ENCODE peak calls at places on chromosomes 5 and 9, in ten cellular contexts. H, X, N, Z, V, A, S, Y, O and K are unnamed samples.

GRCh38 chr5:33237471-33237870 is 203.3 kb upstream of the TARS1 start:
- DNase-seq in X (no peak), V (no peak), O (no peak), S (no peak), A (no peak), Z (no peak), N (no peak), H (no peak), Y (no peak), K (no peak)

GRCh38 chr9:26657958-26658357 is 234.6 kb downstream of the CAAP1 start:
- DNase-seq in Y (no peak), X (no peak), A (no peak), O (no peak), V (no peak), H (no peak), N (no peak), Z (no peak), S (peak), K (no peak)

GRCh38 chr5:66354407-66354806 is 210.3 kb downstream of the SREK1 start:
- DNase-seq in Y (no peak), N (no peak), V (no peak), X (no peak), A (no peak), Z (no peak), H (no peak), O (no peak), S (no peak), K (no peak)

GRCh38 chr5:153659337-153659736 is 168.9 kb downstream of the GRIA1 start:
- DNase-seq in O (no peak), N (no peak), S (peak), X (peak), Z (no peak), H (peak), Y (no peak), V (no peak), A (no peak), K (no peak)

GRCh38 chr5:124841829-124842712 is 95.6 kb upstream of the ZNF608 start:
- DNase-seq in V (no peak), H (no peak), Z (peak), A (no peak), Y (no peak), N (no peak), S (no peak), X (no peak), O (no peak), K (no peak)

GRCh38 chr5:119070578-119070827 is 384 bp upstream of the DMXL1 start:
- DNase-seq in H (no peak), V (no peak), A (peak), X (no peak), Y (no peak), O (no peak), N (no peak), S (no peak), Z (peak), K (peak)

GRCh38 chr9:93649610-93650261 is 73.4 kb downstream of the PHF2 start:
- DNase-seq in H (no peak), A (no peak), Y (no peak), X (no peak), O (no peak), Z (no peak), V (no peak), S (no peak), N (no peak), K (no peak)

GRCh38 chr5:136212252-136212721 is 19.3 kb upstream of the SMIM32 start:
- DNase-seq in V (no peak), O (peak), Z (peak), A (no peak), S (peak), H (peak), Y (peak), X (peak), N (peak), K (peak)

GRCh38 chr9:108019821-108020220 is 530.3 kb upstream of the KLF4 start:
- DNase-seq in Y (no peak), S (no peak), X (no peak), H (no peak), Z (no peak), V (no peak), A (no peak), O (no peak), N (no peak), K (peak)